ENCODE peak calls at places on chromosomes 16 and 17, in five cellular contexts. S is heart left ventricle; X is activated CD4-positive, CD25-positive, alpha-beta regulatory T cell treated with anti-CD3 and anti-CD28 coated beads, Interleukin-2, amount 50 U/mL, for 16 hours; L is H7; P is hypothalamus. O is an unnamed sample.

GRCh38 chr16:1985466-1986150 is 1.6 kb downstream of the GFER start:
- DNase-seq in P (no peak), X (no peak), L (no peak), S (no peak), O (no peak)

GRCh38 chr17:80424878-80425765 is 10.2 kb downstream of the ENDOV start:
- DNase-seq in X (no peak), L (peak), P (no peak), S (no peak), O (no peak)

GRCh38 chr16:9328386-9328785 is 236.9 kb downstream of the HAPSTR1 start:
- DNase-seq in S (no peak), P (no peak), L (no peak), X (no peak), O (no peak)

GRCh38 chr17:56659622-56660021 is 66.1 kb downstream of the NOG start:
- DNase-seq in X (no peak), L (no peak), S (no peak), P (no peak), O (no peak)

GRCh38 chr16:19008245-19008644 is 24.5 kb downstream of the TMC7 start:
- DNase-seq in S (no peak), X (no peak), L (no peak), P (no peak), O (no peak)

GRCh38 chr17:16974569-16975265 is 2.8 kb upstream of the TNFRSF13B start:
- DNase-seq in X (no peak), S (no peak), L (no peak), P (no peak), O (no peak)

GRCh38 chr16:19710191-19710908 is 7.7 kb downstream of the KNOP1 start:
- DNase-seq in L (peak), P (no peak), X (no peak), S (no peak), O (no peak)

GRCh38 chr16:51262428-51262827 is 111.4 kb upstream of the SALL1 start:
- DNase-seq in S (no peak), X (no peak), L (no peak), P (no peak), O (no peak)

GRCh38 chr16:89764711-89765201 is 43.4 kb downstream of the ZNF276 start:
- DNase-seq in L (peak), X (peak), S (peak), P (no peak), O (peak)

GRCh38 chr16:59249049-59249448 is 514.9 kb upstream of the GOT2 start:
- DNase-seq in X (no peak), L (peak), P (no peak), S (no peak), O (peak)

GRCh38 chr16:23991044-23991443 is 155.3 kb downstream of the PRKCB start:
- DNase-seq in X (no peak), L (no peak), S (no peak), P (no peak), O (no peak)

GRCh38 chr17:17575360-17576251 is 15.9 kb downstream of the PEMT start:
- DNase-seq in X (no peak), P (no peak), S (no peak), L (no peak), O (no peak)

GRCh38 chr17:31559647-31560501 is 168.4 kb downstream of the RAB11FIP4 start:
- DNase-seq in P (no peak), L (peak), X (no peak), S (no peak), O (peak)

GRCh38 chr17:77420476-77420803 is 279.7 kb downstream of the SEC14L1 start:
- DNase-seq in L (no peak), S (no peak), P (no peak), X (no peak), O (no peak)

O was measured in thyroid gland.